ENCODE peak calls at places on chromosomes 5 and 9, in nine cellular contexts. One of them, this sample, is unnamed.

GRCh38 chr5:56190500-56190899 is 42.6 kb downstream of the ANKRD55 start:
- DNase-seq in cardiac muscle cell: peak; percentile 87
- DNase-seq in Caco-2: no peak
- DNase-seq in lung: peak; percentile 42
- DNase-seq in mammary epithelial cell: peak; percentile 72
- DNase-seq in A549: no peak
- DNase-seq in osteoblast: peak; percentile 14
- DNase-seq in aorta: no peak
- DNase-seq in ascending aorta: no peak
- DNase-seq in this sample: peak; percentile 80

GRCh38 chr9:22809371-22809770 is 362.7 kb downstream of the DMRTA1 start:
- DNase-seq in Caco-2: no peak
- DNase-seq in A549: no peak
- DNase-seq in ascending aorta: no peak
- DNase-seq in mammary epithelial cell: no peak
- DNase-seq in lung: no peak
- DNase-seq in cardiac muscle cell: no peak
- DNase-seq in osteoblast: no peak
- DNase-seq in aorta: no peak
- DNase-seq in this sample: no peak

GRCh38 chr9:2727966-2728613 is 10.8 kb downstream of the KCNV2 start:
- DNase-seq in cardiac muscle cell: peak; percentile 86
- DNase-seq in mammary epithelial cell: peak; percentile 52
- DNase-seq in Caco-2: no peak
- DNase-seq in lung: no peak
- DNase-seq in osteoblast: no peak
- DNase-seq in ascending aorta: no peak
- DNase-seq in A549: no peak
- DNase-seq in aorta: no peak
- DNase-seq in this sample: peak; percentile 81

GRCh38 chr5:79692586-79692985 is 3.0 kb downstream of the CMYA5 start:
- DNase-seq in osteoblast: no peak
- DNase-seq in A549: no peak
- DNase-seq in cardiac muscle cell: no peak
- DNase-seq in Caco-2: no peak
- DNase-seq in ascending aorta: no peak
- DNase-seq in aorta: no peak
- DNase-seq in mammary epithelial cell: no peak
- DNase-seq in lung: no peak
- DNase-seq in this sample: no peak

GRCh38 chr9:101629624-101630023 is 34.9 kb upstream of the PPP3R2 start:
- DNase-seq in ascending aorta: no peak
- DNase-seq in A549: no peak
- DNase-seq in cardiac muscle cell: no peak
- DNase-seq in Caco-2: no peak
- DNase-seq in osteoblast: no peak
- DNase-seq in aorta: no peak
- DNase-seq in mammary epithelial cell: no peak
- DNase-seq in lung: no peak
- DNase-seq in this sample: no peak

GRCh38 chr9:78031271-78031825 is at the start of gene GNAQ:
- DNase-seq in Caco-2: no peak
- DNase-seq in lung: no peak
- DNase-seq in mammary epithelial cell: no peak
- DNase-seq in cardiac muscle cell: no peak
- DNase-seq in aorta: peak; percentile 84
- DNase-seq in A549: peak; percentile 17
- DNase-seq in osteoblast: peak; percentile 75
- DNase-seq in ascending aorta: no peak
- DNase-seq in this sample: peak; percentile 65

GRCh38 chr5:168125445-168126199 is 165.8 kb upstream of the WWC1 start:
- DNase-seq in ascending aorta: no peak
- DNase-seq in A549: no peak
- DNase-seq in lung: no peak
- DNase-seq in mammary epithelial cell: no peak
- DNase-seq in cardiac muscle cell: no peak
- DNase-seq in Caco-2: peak; percentile 48
- DNase-seq in aorta: no peak
- DNase-seq in osteoblast: no peak
- DNase-seq in this sample: no peak

GRCh38 chr5:39638803-39639202 is 214.0 kb upstream of the DAB2 start:
- DNase-seq in mammary epithelial cell: peak; percentile 45
- DNase-seq in cardiac muscle cell: no peak
- DNase-seq in A549: no peak
- DNase-seq in osteoblast: no peak
- DNase-seq in lung: no peak
- DNase-seq in aorta: no peak
- DNase-seq in Caco-2: no peak
- DNase-seq in ascending aorta: no peak
- DNase-seq in this sample: peak; percentile 27

GRCh38 chr9:137446851-137447471 is 5.8 kb upstream of the ENTPD8 start:
- DNase-seq in Caco-2: no peak
- DNase-seq in A549: no peak
- DNase-seq in lung: no peak
- DNase-seq in aorta: peak; percentile 73
- DNase-seq in ascending aorta: no peak
- DNase-seq in mammary epithelial cell: no peak
- DNase-seq in osteoblast: peak; percentile 86
- DNase-seq in cardiac muscle cell: no peak
- DNase-seq in this sample: peak; percentile 62

GRCh38 chr9:115262952-115263351 is 145.0 kb upstream of the TNC start:
- DNase-seq in ascending aorta: no peak
- DNase-seq in osteoblast: no peak
- DNase-seq in cardiac muscle cell: no peak
- DNase-seq in lung: no peak
- DNase-seq in Caco-2: no peak
- DNase-seq in aorta: no peak
- DNase-seq in mammary epithelial cell: peak; percentile 57
- DNase-seq in A549: no peak
- DNase-seq in this sample: peak; percentile 53

GRCh38 chr5:149018909-149019443 is 43.9 kb downstream of the SH3TC2 start:
- DNase-seq in ascending aorta: no peak
- DNase-seq in lung: no peak
- DNase-seq in osteoblast: peak; percentile 32
- DNase-seq in cardiac muscle cell: peak; percentile 38
- DNase-seq in A549: no peak
- DNase-seq in Caco-2: no peak
- DNase-seq in mammary epithelial cell: no peak
- DNase-seq in aorta: no peak
- DNase-seq in this sample: peak; percentile 45

GRCh38 chr9:125343518-125344284 is 82.1 kb downstream of the GAPVD1 start:
- DNase-seq in ascending aorta: no peak
- DNase-seq in lung: peak; percentile 34
- DNase-seq in A549: no peak
- DNase-seq in aorta: no peak
- DNase-seq in Caco-2: no peak
- DNase-seq in cardiac muscle cell: peak; percentile 69
- DNase-seq in osteoblast: peak; percentile 13
- DNase-seq in mammary epithelial cell: peak; percentile 37
- DNase-seq in this sample: peak; percentile 61

GRCh38 chr5:127833999-127834953 is 131.1 kb downstream of the CCDC192 start:
- DNase-seq in cardiac muscle cell: peak; percentile 59
- DNase-seq in Caco-2: no peak
- DNase-seq in mammary epithelial cell: no peak
- DNase-seq in aorta: no peak
- DNase-seq in lung: no peak
- DNase-seq in osteoblast: no peak
- DNase-seq in ascending aorta: no peak
- DNase-seq in A549: no peak
- DNase-seq in this sample: peak; percentile 42

GRCh38 chr5:59039296-59040006 is 456.6 kb downstream of the RAB3C start:
- DNase-seq in Caco-2: peak; percentile 78
- DNase-seq in ascending aorta: peak; percentile 40
- DNase-seq in mammary epithelial cell: peak; percentile 63
- DNase-seq in lung: peak; percentile 90
- DNase-seq in osteoblast: peak; percentile 84
- DNase-seq in A549: no peak
- DNase-seq in cardiac muscle cell: peak; percentile 92
- DNase-seq in aorta: peak; percentile 95
- DNase-seq in this sample: peak; percentile 90

GRCh38 chr9:126411225-126411947 is 84.8 kb downstream of the MVB12B start:
- DNase-seq in aorta: no peak
- DNase-seq in cardiac muscle cell: no peak
- DNase-seq in mammary epithelial cell: peak; percentile 79
- DNase-seq in osteoblast: peak; percentile 77
- DNase-seq in lung: no peak
- DNase-seq in A549: no peak
- DNase-seq in ascending aorta: no peak
- DNase-seq in Caco-2: no peak
- DNase-seq in this sample: peak; percentile 72

GRCh38 chr5:129541648-129542251 is 81.7 kb downstream of the ADAMTS19 start:
- DNase-seq in mammary epithelial cell: peak; percentile 23
- DNase-seq in ascending aorta: no peak
- DNase-seq in A549: no peak
- DNase-seq in cardiac muscle cell: peak; percentile 10
- DNase-seq in osteoblast: no peak
- DNase-seq in aorta: no peak
- DNase-seq in Caco-2: no peak
- DNase-seq in lung: no peak
- DNase-seq in this sample: no peak

GRCh38 chr5:151274666-151275065 is 21.7 kb downstream of the GM2A start:
- DNase-seq in lung: no peak
- DNase-seq in ascending aorta: no peak
- DNase-seq in aorta: no peak
- DNase-seq in mammary epithelial cell: no peak
- DNase-seq in A549: no peak
- DNase-seq in Caco-2: no peak
- DNase-seq in osteoblast: no peak
- DNase-seq in cardiac muscle cell: no peak
- DNase-seq in this sample: no peak

GRCh38 chr5:82422751-82423181 is 144.6 kb upstream of the RPS23 start:
- DNase-seq in mammary epithelial cell: no peak
- DNase-seq in lung: no peak
- DNase-seq in osteoblast: peak; percentile 76
- DNase-seq in cardiac muscle cell: peak; percentile 82
- DNase-seq in A549: no peak
- DNase-seq in Caco-2: no peak
- DNase-seq in ascending aorta: no peak
- DNase-seq in aorta: no peak
- DNase-seq in this sample: peak; percentile 44

GRCh38 chr5:123717139-123717538 is 205.2 kb downstream of the CSNK1G3 start:
- DNase-seq in lung: no peak
- DNase-seq in Caco-2: no peak
- DNase-seq in aorta: no peak
- DNase-seq in ascending aorta: no peak
- DNase-seq in mammary epithelial cell: no peak
- DNase-seq in A549: no peak
- DNase-seq in cardiac muscle cell: peak; percentile 74
- DNase-seq in osteoblast: no peak
- DNase-seq in this sample: peak; percentile 36

GRCh38 chr5:135834639-135835529 is at the start of gene SLC25A48:
- DNase-seq in osteoblast: no peak
- DNase-seq in aorta: peak; percentile 79
- DNase-seq in Caco-2: peak; percentile 83
- DNase-seq in mammary epithelial cell: peak; percentile 57
- DNase-seq in cardiac muscle cell: peak; percentile 42
- DNase-seq in A549: peak; percentile 87
- DNase-seq in lung: peak; percentile 41
- DNase-seq in ascending aorta: no peak
- DNase-seq in this sample: peak; percentile 68

GRCh38 chr9:87233916-87234455 is 263.7 kb upstream of the DAPK1 start:
- DNase-seq in lung: no peak
- DNase-seq in A549: no peak
- DNase-seq in osteoblast: no peak
- DNase-seq in ascending aorta: no peak
- DNase-seq in mammary epithelial cell: no peak
- DNase-seq in aorta: no peak
- DNase-seq in Caco-2: no peak
- DNase-seq in cardiac muscle cell: no peak
- DNase-seq in this sample: no peak

GRCh38 chr9:108257387-108257786 is 598.4 kb downstream of the ACTL7B start:
- DNase-seq in cardiac muscle cell: no peak
- DNase-seq in aorta: no peak
- DNase-seq in mammary epithelial cell: no peak
- DNase-seq in lung: no peak
- DNase-seq in Caco-2: no peak
- DNase-seq in A549: no peak
- DNase-seq in ascending aorta: no peak
- DNase-seq in osteoblast: no peak
- DNase-seq in this sample: peak; percentile 51

GRCh38 chr9:88303785-88304495 is 84.3 kb upstream of the SPIN1 start:
- DNase-seq in osteoblast: peak; percentile 84
- DNase-seq in cardiac muscle cell: no peak
- DNase-seq in Caco-2: no peak
- DNase-seq in A549: no peak
- DNase-seq in aorta: peak; percentile 35
- DNase-seq in mammary epithelial cell: peak; percentile 51
- DNase-seq in lung: no peak
- DNase-seq in ascending aorta: no peak
- DNase-seq in this sample: peak; percentile 79

GRCh38 chr5:9927106-9927505 is 297.0 kb upstream of the TAS2R1 start:
- DNase-seq in mammary epithelial cell: no peak
- DNase-seq in lung: no peak
- DNase-seq in ascending aorta: no peak
- DNase-seq in aorta: no peak
- DNase-seq in osteoblast: no peak
- DNase-seq in A549: no peak
- DNase-seq in cardiac muscle cell: peak; percentile 53
- DNase-seq in Caco-2: no peak
- DNase-seq in this sample: peak; percentile 44
- H3K4me1 ChIP-seq in mammary epithelial cell: peaks cover 28% of the 10 kb centered on the region
- H3K4me1 ChIP-seq in lung: no peaks in the 10 kb centered on the region
- H3K4me1 ChIP-seq in ascending aorta: no peaks in the 10 kb centered on the region
- H3K4me1 ChIP-seq in aorta: no peaks in the 10 kb centered on the region
- H3K4me1 ChIP-seq in osteoblast: peaks cover 15% of the 10 kb centered on the region
- H3K4me1 ChIP-seq in A549: peaks cover 7% of the 10 kb centered on the region
- H3K4me1 ChIP-seq in cardiac muscle cell: no peaks in the 10 kb centered on the region
- H3K4me1 ChIP-seq in Caco-2: peaks cover 9% of the 10 kb centered on the region
- H3K4me1 ChIP-seq in this sample: peaks cover 28% of the 10 kb centered on the region

GRCh38 chr5:10903786-10904560 is 142.9 kb upstream of the DAP start:
- DNase-seq in lung: no peak
- DNase-seq in cardiac muscle cell: no peak
- DNase-seq in ascending aorta: no peak
- DNase-seq in mammary epithelial cell: no peak
- DNase-seq in A549: no peak
- DNase-seq in Caco-2: no peak
- DNase-seq in osteoblast: no peak
- DNase-seq in aorta: no peak
- DNase-seq in this sample: no peak
- H3K4me1 ChIP-seq in lung: no peaks in the 10 kb centered on the region
- H3K4me1 ChIP-seq in cardiac muscle cell: no peaks in the 10 kb centered on the region
- H3K4me1 ChIP-seq in ascending aorta: no peaks in the 10 kb centered on the region
- H3K4me1 ChIP-seq in mammary epithelial cell: no peaks in the 10 kb centered on the region
- H3K4me1 ChIP-seq in A549: no peaks in the 10 kb centered on the region
- H3K4me1 ChIP-seq in Caco-2: no peaks in the 10 kb centered on the region
- H3K4me1 ChIP-seq in osteoblast: peaks cover 4% of the 10 kb centered on the region
- H3K4me1 ChIP-seq in aorta: no peaks in the 10 kb centered on the region
- H3K4me1 ChIP-seq in this sample: peaks cover 10% of the 10 kb centered on the region

GRCh38 chr9:121753802-121754654 is 102.6 kb downstream of the DAB2IP start:
- DNase-seq in A549: no peak
- DNase-seq in aorta: no peak
- DNase-seq in ascending aorta: no peak
- DNase-seq in Caco-2: no peak
- DNase-seq in osteoblast: peak; percentile 66
- DNase-seq in mammary epithelial cell: no peak
- DNase-seq in lung: no peak
- DNase-seq in cardiac muscle cell: no peak
- DNase-seq in this sample: no peak
- H3K4me1 ChIP-seq in A549: no peaks in the 10 kb centered on the region
- H3K4me1 ChIP-seq in aorta: no peaks in the 10 kb centered on the region
- H3K4me1 ChIP-seq in ascending aorta: peaks cover 83% of the 10 kb centered on the region
- H3K4me1 ChIP-seq in Caco-2: peaks cover 13% of the 10 kb centered on the region
- H3K4me1 ChIP-seq in osteoblast: peaks cover 7% of the 10 kb centered on the region
- H3K4me1 ChIP-seq in mammary epithelial cell: peaks cover 46% of the 10 kb centered on the region
- H3K4me1 ChIP-seq in lung: peaks cover 11% of the 10 kb centered on the region
- H3K4me1 ChIP-seq in cardiac muscle cell: peaks cover 6% of the 10 kb centered on the region
- H3K4me1 ChIP-seq in this sample: peaks cover 6% of the 10 kb centered on the region

GRCh38 chr5:177512736-177513380 is 3.2 kb upstream of the DOK3 start:
- DNase-seq in osteoblast: peak; percentile 58
- DNase-seq in ascending aorta: no peak
- DNase-seq in Caco-2: no peak
- DNase-seq in cardiac muscle cell: no peak
- DNase-seq in mammary epithelial cell: no peak
- DNase-seq in lung: no peak
- DNase-seq in aorta: no peak
- DNase-seq in A549: no peak
- DNase-seq in this sample: no peak
- H3K4me1 ChIP-seq in osteoblast: peaks cover 8% of the 10 kb centered on the region
- H3K4me1 ChIP-seq in ascending aorta: peaks cover 10% of the 10 kb centered on the region
- H3K4me1 ChIP-seq in Caco-2: peaks cover 5% of the 10 kb centered on the region
- H3K4me1 ChIP-seq in cardiac muscle cell: no peaks in the 10 kb centered on the region
- H3K4me1 ChIP-seq in mammary epithelial cell: peaks cover 8% of the 10 kb centered on the region
- H3K4me1 ChIP-seq in lung: no peaks in the 10 kb centered on the region
- H3K4me1 ChIP-seq in aorta: no peaks in the 10 kb centered on the region
- H3K4me1 ChIP-seq in A549: peaks cover 11% of the 10 kb centered on the region
- H3K4me1 ChIP-seq in this sample: peaks cover 11% of the 10 kb centered on the region